ENCODE peak calls at places on chromosome 20, in five cellular contexts. F, P, Y, Q and U are unnamed samples. For H3K27me3, the result is how much of the 10 kb centered on the place peaks cover.

GRCh38 chr20:37816003-37816402 is 86.9 kb upstream of the VSTM2L start:
- DNase-seq in F (no peak), P (no peak), Y (no peak), Q (no peak), U (no peak)

GRCh38 chr20:59605691-59606364 is 1.5 kb downstream of the PHACTR3 start:
- DNase-seq in F (no peak), P (no peak), Y (no peak), Q (no peak), U (no peak)

GRCh38 chr20:51489611-51490010 is 52.9 kb downstream of the NFATC2 start:
- DNase-seq in F (no peak), P (no peak), Y (peak), Q (peak), U (no peak)

GRCh38 chr20:56187791-56188190 is 60.7 kb upstream of the MC3R start:
- DNase-seq in F (no peak), P (no peak), Y (peak), Q (no peak), U (no peak)

GRCh38 chr20:1431158-1431557 is 35.5 kb downstream of the NSFL1C start:
- DNase-seq in F (no peak), P (no peak), Y (no peak), Q (no peak), U (no peak)

GRCh38 chr20:53646550-53646949 is 52.9 kb upstream of the ZNF217 start:
- DNase-seq in F (no peak), P (no peak), Y (no peak), Q (no peak), U (no peak)

GRCh38 chr20:15784020-15784419 is 789.2 kb downstream of the KIF16B start:
- DNase-seq in F (no peak), P (no peak), Y (no peak), Q (no peak), U (no peak)

GRCh38 chr20:51076841-51077543 is 54.1 kb upstream of the KCNG1 start:
- DNase-seq in F (no peak), P (no peak), Y (no peak), Q (no peak), U (no peak)

GRCh38 chr20:36532388-36532787 is 8.9 kb upstream of the MYL9 start:
- DNase-seq in F (no peak), P (no peak), Y (no peak), Q (no peak), U (no peak)

GRCh38 chr20:43102394-43102793 is 87.3 kb downstream of the PTPRT start:
- DNase-seq in F (no peak), P (no peak), Y (no peak), Q (no peak), U (no peak)

GRCh38 chr20:57013741-57014140 is 252.7 kb downstream of the BMP7 start:
- DNase-seq in F (no peak), P (no peak), Y (no peak), Q (no peak), U (no peak)

GRCh38 chr20:15599961-15600360 is 973.3 kb downstream of the KIF16B start:
- DNase-seq in F (no peak), P (no peak), Y (no peak), Q (no peak), U (no peak)

GRCh38 chr20:18663932-18664331 is 76.1 kb downstream of the DTD1 start:
- DNase-seq in F (no peak), P (no peak), Y (peak), Q (peak), U (no peak)

GRCh38 chr20:20230741-20231140 is 137.2 kb upstream of the INSM1 start:
- DNase-seq in F (no peak), P (no peak), Y (no peak), Q (no peak), U (peak)

GRCh38 chr20:12305555-12305954 is 387.9 kb downstream of the BTBD3 start:
- DNase-seq in F (no peak), P (no peak), Y (no peak), Q (no peak), U (no peak)

GRCh38 chr20:36017034-36017951 is 48.9 kb downstream of the CNBD2 start:
- DNase-seq in F (peak), P (no peak), Y (peak), Q (peak), U (no peak)

GRCh38 chr20:51366155-51366886 is 176.2 kb downstream of the NFATC2 start:
- DNase-seq in F (no peak), P (peak), Y (peak), Q (peak), U (peak)

GRCh38 chr20:54514020-54514607 is 38.7 kb downstream of the DOK5 start:
- DNase-seq in F (no peak), P (no peak), Y (no peak), Q (no peak), U (no peak)

GRCh38 chr20:12984069-12984765 is 24.6 kb upstream of the SPTLC3 start:
- DNase-seq in F (no peak), P (no peak), Y (no peak), Q (peak), U (no peak)

GRCh38 chr20:40589581-40589980 is 99.5 kb downstream of the MAFB start:
- DNase-seq in F (no peak), P (no peak), Y (no peak), Q (no peak), U (no peak)

GRCh38 chr20:44650777-44651493 is 564 bp downstream of the ADA start:
- DNase-seq in F (no peak), P (peak), Y (peak), Q (no peak), U (no peak)

GRCh38 chr20:1566701-1567100 is 9.2 kb upstream of the SIRPD start:
- DNase-seq in F (no peak), P (no peak), Y (peak), Q (peak), U (no peak)

GRCh38 chr20:63009044-63009961 is 2.5 kb upstream of the BHLHE23 start:
- DNase-seq in F (peak), P (peak), Y (peak), Q (no peak), U (peak)

GRCh38 chr20:63008541-63009043 is 1.8 kb upstream of the BHLHE23 start:
- DNase-seq in F (no peak), P (no peak), Y (no peak), Q (no peak), U (no peak)

GRCh38 chr20:63006611-63007471 is at the start of gene BHLHE23:
- DNase-seq in F (no peak), P (peak), Y (no peak), Q (no peak), U (no peak)

GRCh38 chr20:63007472-63007721 is 633 bp upstream of the BHLHE23 start:
- DNase-seq in F (no peak), P (no peak), Y (no peak), Q (no peak), U (no peak)

DNA sequence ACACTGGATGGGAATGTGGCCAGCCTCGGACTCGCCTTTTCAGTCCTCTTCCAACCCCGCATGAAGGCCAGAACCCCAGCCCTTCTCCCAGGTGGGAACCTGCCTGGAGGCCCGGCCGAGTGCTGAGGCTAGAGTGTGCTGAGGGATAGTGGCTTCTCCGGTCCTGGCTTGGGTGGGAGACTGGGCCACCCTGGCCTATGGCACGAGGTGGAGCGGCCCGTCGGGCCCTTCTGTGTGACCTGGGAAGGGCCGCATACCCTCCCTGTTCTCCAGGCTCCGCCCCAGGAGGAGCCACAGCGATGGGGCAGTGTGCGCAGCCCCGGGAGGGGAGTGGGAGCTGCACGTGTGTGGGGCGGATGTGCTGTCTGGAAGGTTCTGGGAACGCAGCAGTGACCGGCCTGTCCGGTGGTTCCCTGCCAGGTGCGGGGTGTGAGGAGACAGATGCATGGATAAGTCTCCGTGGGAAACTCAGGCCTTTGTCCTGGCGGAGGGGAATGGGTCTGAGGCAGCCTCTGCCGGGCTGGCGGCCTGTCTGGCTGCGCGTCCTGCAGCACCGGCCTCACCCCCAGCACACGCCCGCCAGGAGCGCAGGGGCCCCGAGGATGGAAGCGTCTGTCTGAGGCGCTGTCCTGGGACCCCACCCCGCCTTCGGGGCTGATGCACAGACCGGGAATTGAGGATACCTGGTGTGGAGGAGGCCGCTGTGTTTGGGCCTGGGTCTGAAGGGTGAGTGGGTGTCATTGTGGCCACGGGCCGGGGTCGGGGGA is 1.1 kb upstream of the BHLHE23 start:
- DNase-seq in F (no peak), P (peak), Y (no peak), Q (no peak), U (no peak)
- H3K27me3 ChIP-seq in F (half or more), P (half or more), Y (half or more), Q (half or more), U (half or more)

DNA sequence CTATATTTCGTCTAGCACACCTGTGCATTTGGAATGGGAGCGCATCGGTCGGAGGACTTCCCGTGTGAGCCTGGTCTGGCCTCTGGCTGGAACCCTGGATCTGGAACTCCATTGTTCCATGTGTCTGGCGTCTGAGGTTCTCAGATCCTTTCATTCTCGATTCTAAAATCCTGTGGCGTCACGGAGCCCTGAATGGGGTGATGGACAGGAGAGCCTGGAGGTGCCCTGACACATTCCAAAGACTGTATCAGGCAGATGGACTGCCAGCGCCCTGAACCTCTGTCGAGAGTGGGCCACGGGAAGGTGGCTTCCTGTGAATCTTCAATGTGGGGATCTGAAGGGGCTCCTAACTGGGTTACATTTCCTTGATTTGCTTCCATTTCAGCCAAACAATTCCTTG is 20.6 kb downstream of the MYH7B start:
- DNase-seq in F (no peak), P (no peak), Y (no peak), Q (no peak), U (peak)
- H3K27me3 ChIP-seq in F (under half), P (under half), Y (under half), Q (under half), U (under half)

DNA sequence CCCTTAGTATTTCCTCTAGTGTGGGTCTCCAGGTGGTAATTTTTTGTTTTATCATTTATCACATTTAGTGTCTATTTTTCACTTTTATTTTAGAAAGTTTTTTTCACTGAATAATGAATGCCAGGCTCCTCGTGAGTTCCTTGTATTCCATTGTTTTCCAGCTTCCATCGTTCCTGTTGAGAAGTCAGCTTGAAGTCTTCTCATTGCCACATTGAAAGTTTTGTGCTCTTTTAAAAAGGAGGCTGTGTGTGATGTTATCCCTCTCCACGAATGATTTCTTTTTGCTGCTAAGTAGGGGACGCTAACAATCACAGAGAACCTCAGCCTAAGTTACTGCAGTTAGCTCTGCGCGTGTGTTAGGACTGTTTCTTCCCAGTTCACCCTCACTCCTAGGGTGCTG is 194.5 kb downstream of the TAF4 start:
- DNase-seq in F (no peak), P (no peak), Y (no peak), Q (no peak), U (no peak)
- H3K27me3 ChIP-seq in F (under half), P (under half), Y (under half), Q (under half), U (under half)

GRCh38 chr20:46342045-46342378 is 33.7 kb upstream of the CDH22 start:
- DNase-seq in F (no peak), P (no peak), Y (no peak), Q (no peak), U (peak)

GRCh38 chr20:46341374-46342044 is 33.2 kb upstream of the CDH22 start:
- DNase-seq in F (no peak), P (no peak), Y (no peak), Q (no peak), U (peak)

GRCh38 chr20:46343358-46344357 is 35.4 kb upstream of the CDH22 start:
- DNase-seq in F (no peak), P (no peak), Y (no peak), Q (no peak), U (peak)

GRCh38 chr20:46344488-46345162 is 36.3 kb upstream of the CDH22 start:
- DNase-seq in F (no peak), P (no peak), Y (no peak), Q (no peak), U (peak)

GRCh38 chr20:46342451-46343357 is 34.4 kb upstream of the CDH22 start:
- DNase-seq in F (no peak), P (no peak), Y (no peak), Q (no peak), U (peak)
- H3K27me3 ChIP-seq in F (under half), P (half or more), Y (half or more), Q (half or more), U (under half)